ENCODE peak calls at places on chromosomes 12 and 14, in four cellular contexts. Z is SK-N-SH, F is HepG2, J is GM12878. C is an unnamed sample.

GRCh38 chr12:22234561-22234960 is 99.9 kb downstream of the ST8SIA1 start:
- DNase-seq in Z (no peak), F (no peak), J (no peak), C (no peak)

GRCh38 chr12:4562034-4562657 is at the start of gene DYRK4:
- DNase-seq in Z (peak; percentile 80), F (peak; percentile 72), J (no peak), C (peak; percentile 90)

GRCh38 chr14:75450381-75451276 is 22.8 kb downstream of the JDP2 start:
- DNase-seq in Z (no peak), F (peak; percentile 61), J (no peak), C (no peak)

GRCh38 chr12:39990122-39991101 is 115.5 kb downstream of the SLC2A13 start:
- DNase-seq in Z (peak; percentile 62), F (peak; percentile 28), J (peak; percentile 9), C (peak; percentile 52)

GRCh38 chr14:103890836-103891666 is 37.2 kb upstream of the TDRD9 start:
- DNase-seq in Z (peak; percentile 42), F (peak; percentile 34), J (no peak), C (no peak)

GRCh38 chr12:1914116-1914911 is 4.1 kb downstream of the CACNA2D4 start:
- DNase-seq in Z (peak; percentile 12), F (no peak), J (no peak), C (no peak)

GRCh38 chr12:26014085-26014484 is 55.6 kb downstream of the RASSF8 start:
- DNase-seq in Z (no peak), F (no peak), J (no peak), C (no peak)

GRCh38 chr14:46198676-46199075 is 452.9 kb downstream of the RPL10L start:
- DNase-seq in Z (no peak), F (no peak), J (no peak), C (no peak)

GRCh38 chr12:126607867-126608266 is 1542.6 kb downstream of the AACS start:
- DNase-seq in Z (no peak), F (no peak), J (no peak), C (no peak)

GRCh38 chr12:43206396-43206795 is 345.6 kb downstream of the ADAMTS20 start:
- DNase-seq in Z (no peak), F (no peak), J (no peak), C (no peak)

GRCh38 chr12:72271741-72272661 is at the start of gene TRHDE:
- DNase-seq in Z (peak; percentile 61), F (no peak), J (no peak), C (no peak)

GRCh38 chr14:75732888-75733287 is 71.8 kb downstream of the TTLL5 start:
- DNase-seq in Z (no peak), F (no peak), J (no peak), C (no peak)

DNA sequence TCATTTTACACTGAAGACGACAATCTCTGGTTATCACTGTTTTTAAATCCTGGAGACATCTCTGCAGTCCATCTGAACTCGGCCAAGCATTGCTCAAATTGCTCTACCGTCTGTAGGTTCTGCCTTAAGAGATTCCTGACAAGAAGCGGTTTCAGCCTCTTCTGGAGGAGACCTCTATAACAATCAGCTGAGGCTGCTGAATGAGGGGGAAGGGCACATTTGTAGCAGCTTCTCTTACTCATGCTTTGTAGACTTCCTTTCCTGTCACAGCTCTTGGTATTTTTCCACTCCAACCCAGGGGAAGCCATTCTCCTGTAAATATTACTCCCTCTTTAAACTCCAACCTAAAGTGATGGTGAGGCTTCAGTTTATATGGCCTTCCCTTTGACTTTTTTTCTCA is 3.0 kb downstream of the ARG2 start:
- DNase-seq in Z (no peak), F (peak; percentile 85), J (no peak), C (peak; percentile 52)
- TF ChIP-seq NFIC in Z (no peak), F (no peak), J (no peak), C (no peak)

DNA sequence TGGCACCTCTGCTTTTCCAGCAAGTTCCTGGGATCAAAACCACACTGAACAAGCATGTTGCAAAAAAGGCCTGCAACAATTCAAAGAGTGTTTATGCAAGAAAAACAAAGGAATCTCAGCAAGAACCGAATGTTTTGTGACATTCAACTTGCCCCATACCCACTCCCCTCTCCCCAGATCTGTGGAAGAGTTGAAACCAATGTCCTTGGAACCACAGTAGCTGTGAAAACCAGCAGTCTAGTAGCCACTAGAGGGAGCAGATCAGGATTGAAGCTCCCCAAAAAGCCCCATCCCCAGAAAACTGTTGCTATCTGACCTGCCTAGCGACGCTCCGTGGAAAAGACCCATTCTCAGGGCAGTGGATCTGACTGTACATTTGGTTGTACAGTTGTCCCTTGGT is 27.1 kb downstream of the PRKAB1 start:
- DNase-seq in Z (peak; percentile 37), F (peak; percentile 23), J (no peak), C (peak; percentile 37)
- TF ChIP-seq NFIC in Z (no peak), F (no peak), J (no peak), C (no peak)

DNA sequence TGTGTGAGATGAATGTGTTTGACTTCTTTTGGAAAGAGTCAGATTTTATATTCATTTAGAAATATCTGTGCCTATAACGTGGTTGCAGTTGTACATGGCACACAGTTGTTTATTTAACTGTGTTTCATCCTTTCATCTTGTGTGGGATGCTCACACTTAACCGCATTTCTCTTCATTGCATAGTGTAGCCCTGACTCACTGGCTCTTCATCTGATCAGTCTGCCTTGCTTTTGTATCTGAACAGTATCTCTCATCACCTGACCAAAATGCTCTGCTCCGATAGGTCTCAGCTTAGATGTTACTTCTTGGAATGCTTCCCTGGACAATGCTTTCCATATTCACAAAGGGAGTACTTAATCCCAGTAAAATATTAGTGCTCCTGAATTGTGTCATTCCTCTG is 83.4 kb downstream of the PDE3A start:
- DNase-seq in Z (no peak), F (no peak), J (no peak), C (no peak)
- TF ChIP-seq NFIC in Z (peak; percentile 26), F (no peak), J (no peak), C (no peak)

GRCh38 chr12:101794574-101794973 is 36.2 kb downstream of the GNPTAB start:
- DNase-seq in Z (no peak), F (no peak), J (no peak), C (no peak)

GRCh38 chr12:101792046-101792931 is 38.5 kb downstream of the GNPTAB start:
- DNase-seq in Z (peak; percentile 10), F (no peak), J (no peak), C (no peak)

GRCh38 chr12:101795786-101796185 is 35.0 kb downstream of the GNPTAB start:
- DNase-seq in Z (no peak), F (no peak), J (no peak), C (no peak)

GRCh38 chr12:101795013-101795412 is 35.7 kb downstream of the GNPTAB start:
- DNase-seq in Z (no peak), F (no peak), J (no peak), C (no peak)

GRCh38 chr12:101793401-101793800 is 37.4 kb downstream of the GNPTAB start:
- DNase-seq in Z (no peak), F (no peak), J (peak; percentile 9), C (peak; percentile 19)
- TF ChIP-seq NFIC in Z (no peak), F (no peak), J (no peak), C (no peak)

GRCh38 chr14:94015223-94015622 is 10.9 kb upstream of the OTUB2 start:
- DNase-seq in Z (no peak), F (no peak), J (no peak), C (no peak)

GRCh38 chr14:94019329-94019728 is 6.8 kb upstream of the OTUB2 start:
- DNase-seq in Z (no peak), F (no peak), J (no peak), C (no peak)

GRCh38 chr14:94014375-94014774 is 11.8 kb upstream of the OTUB2 start:
- DNase-seq in Z (no peak), F (no peak), J (no peak), C (no peak)

GRCh38 chr14:94018308-94018707 is 7.8 kb upstream of the OTUB2 start:
- DNase-seq in Z (no peak), F (no peak), J (no peak), C (no peak)

DNA sequence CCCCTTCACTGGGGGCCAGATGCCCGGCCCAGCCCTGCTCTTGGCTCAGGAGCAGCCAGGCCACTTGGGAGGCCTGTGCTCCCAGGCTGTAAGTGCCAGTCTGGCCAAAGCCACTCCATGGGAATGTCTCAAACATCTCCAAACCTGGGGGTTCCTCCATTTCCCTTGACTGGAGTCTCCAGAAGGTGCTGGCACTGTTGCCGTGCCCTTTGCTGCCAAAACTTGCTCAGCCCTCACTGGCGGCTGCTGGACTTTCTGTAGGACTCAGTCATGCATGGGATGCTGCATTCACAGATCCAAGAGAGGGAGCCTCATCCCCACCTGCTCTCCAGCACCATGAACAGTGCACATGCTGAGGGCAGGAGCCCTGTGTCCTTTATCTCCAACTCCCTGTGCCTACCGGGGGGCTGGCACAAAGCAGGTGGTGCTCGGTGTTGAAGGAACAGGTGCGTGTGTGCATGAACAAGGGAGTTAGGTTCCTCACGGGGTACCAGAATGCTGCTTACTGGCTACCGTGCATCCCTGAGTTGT is 9.6 kb upstream of the OTUB2 start:
- DNase-seq in Z (no peak), F (no peak), J (no peak), C (no peak)
- TF ChIP-seq NFIC in Z (no peak), F (no peak), J (no peak), C (no peak)

DNA sequence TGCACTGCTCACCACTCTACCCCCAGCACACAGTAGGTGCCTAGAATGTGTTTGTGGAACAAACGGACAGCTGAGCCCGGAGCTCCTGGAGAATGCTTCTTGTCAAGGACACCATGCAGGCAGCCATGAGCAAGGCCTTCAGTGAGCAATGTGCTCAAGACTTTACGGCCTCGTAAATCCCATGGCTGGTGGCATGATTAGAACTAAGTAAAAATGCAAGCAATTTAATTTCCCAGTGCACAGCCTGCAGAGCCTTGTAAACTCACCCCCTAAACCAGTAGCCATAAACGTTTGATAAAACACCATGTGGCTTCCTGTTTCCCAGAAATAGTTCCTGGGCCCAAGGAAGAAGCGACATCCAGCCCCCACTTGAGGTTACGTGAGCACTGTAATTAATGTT is 36.5 kb upstream of the FICD start:
- DNase-seq in Z (no peak), F (no peak), J (no peak), C (no peak)
- TF ChIP-seq NFIC in Z (no peak), F (no peak), J (no peak), C (no peak)

GRCh38 chr12:52630609-52631200 is 12.3 kb upstream of the KRT73 start:
- DNase-seq in Z (no peak), F (no peak), J (no peak), C (peak; percentile 22)

GRCh38 chr12:52628841-52629240 is 10.5 kb upstream of the KRT73 start:
- DNase-seq in Z (no peak), F (no peak), J (no peak), C (no peak)

GRCh38 chr12:52629251-52630103 is 11.1 kb upstream of the KRT73 start:
- DNase-seq in Z (no peak), F (no peak), J (no peak), C (no peak)

GRCh38 chr12:52631264-52631663 is 12.9 kb upstream of the KRT73 start:
- DNase-seq in Z (no peak), F (no peak), J (no peak), C (no peak)

DNA sequence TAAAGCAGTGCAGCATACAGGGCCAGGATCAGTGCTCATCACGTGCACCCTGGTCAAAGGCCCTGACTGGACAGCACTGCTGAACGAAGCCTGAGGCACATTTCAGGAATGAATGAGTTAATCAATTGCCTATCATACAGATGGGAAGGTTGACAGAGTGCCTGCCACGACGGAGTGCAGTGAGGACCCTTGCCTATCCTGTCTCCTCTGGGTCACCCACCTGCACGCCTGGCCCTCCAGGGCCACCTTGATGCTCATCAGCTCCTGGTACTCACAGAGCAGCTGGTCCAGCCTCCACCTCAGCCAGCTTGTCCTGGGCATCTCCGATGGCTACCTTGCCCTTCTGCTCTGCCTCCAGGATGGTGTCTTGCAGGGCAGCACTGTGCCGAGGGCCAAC is 11.7 kb upstream of the KRT73 start:
- DNase-seq in Z (no peak), F (no peak), J (no peak), C (no peak)
- TF ChIP-seq NFIC in Z (no peak), F (no peak), J (no peak), C (no peak)

C was measured in K562.